ENCODE peak calls at places on chromosomes 11 and 22, in nine cellular contexts. U, Q, X, L, P, J, W, T and H are unnamed samples.

GRCh38 chr11:125799808-125800207 is 11.9 kb downstream of the PATE3 start:
- DNase-seq in W (no peak), T (no peak), X (no peak), Q (no peak), J (no peak), P (no peak), L (no peak), U (no peak), H (no peak)

GRCh38 chr11:47400813-47401279 is 7.5 kb upstream of the SLC39A13 start:
- DNase-seq in Q (no peak), U (no peak), W (no peak), J (no peak), P (no peak), X (no peak), L (no peak), T (no peak), H (peak)

GRCh38 chr11:636511-637332 is at the start of gene DRD4:
- DNase-seq in L (no peak), P (no peak), Q (no peak), J (no peak), W (peak), X (no peak), T (no peak), U (no peak), H (no peak)

GRCh38 chr11:85299247-85299646 is 327.9 kb downstream of the DLG2 start:
- DNase-seq in W (peak), X (peak), U (no peak), T (no peak), P (no peak), L (no peak), Q (no peak), J (no peak), H (no peak)

GRCh38 chr11:61980783-61981541 is 13.5 kb upstream of the FTH1 start:
- DNase-seq in J (no peak), Q (no peak), W (no peak), X (no peak), U (peak), T (no peak), P (no peak), L (no peak), H (no peak)

GRCh38 chr22:50641696-50642607 is 14.0 kb upstream of the ARSA start:
- DNase-seq in T (peak), W (peak), X (peak), L (no peak), U (peak), J (no peak), P (no peak), Q (no peak), H (no peak)

GRCh38 chr11:123188508-123189165 is 6.4 kb downstream of the CLMP start:
- DNase-seq in J (no peak), W (no peak), U (no peak), T (no peak), P (no peak), L (no peak), Q (no peak), X (peak), H (no peak)

GRCh38 chr22:19750666-19751490 is 9.7 kb upstream of the TBX1 start:
- DNase-seq in X (no peak), T (no peak), Q (no peak), L (no peak), P (no peak), U (no peak), W (no peak), J (no peak), H (no peak)

GRCh38 chr11:12623869-12624268 is 50.4 kb upstream of the TEAD1 start:
- DNase-seq in T (no peak), U (no peak), P (no peak), L (no peak), W (no peak), Q (no peak), J (no peak), X (no peak), H (no peak)

GRCh38 chr11:65298655-65299179 is 15.9 kb upstream of the CDC42EP2 start:
- DNase-seq in L (no peak), U (peak), T (no peak), J (no peak), X (peak), Q (no peak), P (no peak), W (no peak), H (no peak)

GRCh38 chr11:100687630-100688395 is 725 bp downstream of the ARHGAP42 start:
- DNase-seq in T (peak), L (peak), P (peak), J (peak), X (peak), Q (no peak), W (peak), U (peak), H (peak)

GRCh38 chr11:70314730-70315129 is 44.2 kb downstream of the PPFIA1 start:
- DNase-seq in P (no peak), W (no peak), L (no peak), Q (no peak), J (no peak), X (no peak), T (no peak), U (no peak), H (no peak)

GRCh38 chr22:26502688-26503561 is 9.3 kb downstream of the TFIP11 start:
- DNase-seq in U (no peak), T (peak), P (no peak), X (peak), J (peak), Q (peak), W (peak), L (no peak), H (peak)

GRCh38 chr22:23095467-23096342 is 25.4 kb downstream of the GNAZ start:
- DNase-seq in Q (no peak), P (no peak), X (no peak), J (no peak), U (no peak), L (no peak), T (no peak), W (no peak), H (no peak)

GRCh38 chr11:13160745-13161144 is 116.8 kb upstream of the BMAL1 start:
- DNase-seq in L (peak), U (no peak), P (no peak), J (no peak), X (no peak), T (no peak), W (no peak), Q (no peak), H (no peak)

GRCh38 chr11:61598886-61599868 is 18.3 kb upstream of the SYT7 start:
- DNase-seq in W (peak), U (no peak), Q (no peak), X (peak), P (no peak), L (no peak), J (no peak), T (no peak), H (no peak)

GRCh38 chr11:65069217-65069616 is 10.9 kb upstream of the NAALADL1 start:
- DNase-seq in L (no peak), J (no peak), Q (no peak), U (no peak), P (no peak), X (no peak), T (no peak), W (no peak), H (no peak)

GRCh38 chr11:26621147-26621546 is 49.1 kb upstream of the MUC15 start:
- DNase-seq in L (no peak), J (no peak), P (no peak), U (no peak), X (peak), Q (no peak), T (no peak), W (no peak), H (no peak)

GRCh38 chr11:78646564-78647185 is 72.0 kb upstream of the NARS2 start:
- DNase-seq in U (no peak), J (peak), W (peak), L (peak), P (peak), Q (no peak), X (peak), T (peak), H (peak)

GRCh38 chr11:63769719-63770443 is 1.3 kb upstream of the ZFTA start:
- DNase-seq in T (peak), P (no peak), X (no peak), Q (no peak), L (no peak), J (peak), U (peak), W (peak), H (no peak)

GRCh38 chr22:49543876-49544275 is 283.8 kb downstream of the BRD1 start:
- DNase-seq in W (no peak), L (no peak), J (no peak), T (no peak), P (no peak), Q (no peak), X (no peak), U (peak), H (no peak)

GRCh38 chr11:75344761-75345454 is 6.6 kb downstream of the ARRB1 start:
- DNase-seq in L (no peak), U (no peak), J (peak), W (no peak), Q (no peak), P (no peak), T (no peak), X (peak), H (no peak)

GRCh38 chr22:30248484-30248883 is 1.9 kb upstream of the LIF start:
- DNase-seq in P (no peak), T (no peak), X (no peak), Q (no peak), L (no peak), U (no peak), W (no peak), J (no peak), H (no peak)

GRCh38 chr22:49203863-49204598 is 623.6 kb downstream of the BRD1 start:
- DNase-seq in J (no peak), U (peak), W (no peak), X (no peak), L (no peak), Q (no peak), T (no peak), P (no peak), H (no peak)

GRCh38 chr22:35305525-35306070 is 5.9 kb downstream of the TOM1 start:
- DNase-seq in L (no peak), U (no peak), P (no peak), X (no peak), W (no peak), Q (no peak), T (no peak), J (no peak), H (no peak)

GRCh38 chr22:49087163-49087562 is 740.5 kb downstream of the BRD1 start:
- DNase-seq in W (no peak), J (no peak), X (no peak), P (no peak), Q (no peak), U (no peak), L (no peak), T (no peak), H (no peak)

GRCh38 chr22:36480941-36481392 is 473 bp downstream of the TXN2 start:
- DNase-seq in X (no peak), U (no peak), P (no peak), T (no peak), W (no peak), J (no peak), L (no peak), Q (no peak), H (no peak)

GRCh38 chr11:59189986-59190385 is 18.1 kb downstream of the DTX4 start:
- DNase-seq in Q (no peak), U (no peak), X (no peak), J (no peak), L (no peak), W (no peak), P (no peak), T (no peak), H (no peak)

GRCh38 chr11:125394306-125394705 is 101.8 kb downstream of the FEZ1 start:
- DNase-seq in P (no peak), J (no peak), X (no peak), T (no peak), Q (no peak), L (no peak), W (no peak), U (no peak), H (no peak)

GRCh38 chr11:119323532-119324033 is 6.7 kb upstream of the MCAM start:
- DNase-seq in X (peak), P (peak), W (peak), T (peak), U (no peak), Q (peak), J (peak), L (no peak), H (peak)

GRCh38 chr22:30208631-30209603 is 37.6 kb downstream of the LIF start:
- DNase-seq in U (no peak), T (no peak), P (no peak), X (peak), Q (no peak), J (no peak), W (no peak), L (no peak), H (no peak)

GRCh38 chr11:95923441-95923729 is 522 bp downstream of the MTMR2 start:
- DNase-seq in W (no peak), J (no peak), T (no peak), X (no peak), U (no peak), P (no peak), L (no peak), Q (no peak), H (no peak)

GRCh38 chr22:33539902-33540751 is 380.1 kb downstream of the LARGE1 start:
- DNase-seq in L (peak), X (peak), W (no peak), T (no peak), Q (no peak), P (no peak), U (peak), J (no peak), H (no peak)

GRCh38 chr11:117292616-117293015 is 1.5 kb downstream of the BACE1-AS start:
- DNase-seq in W (no peak), P (no peak), J (no peak), Q (no peak), L (no peak), U (no peak), T (no peak), X (no peak), H (no peak)

GRCh38 chr11:119702261-119702591 is 26.8 kb downstream of the NECTIN1 start:
- DNase-seq in Q (no peak), P (no peak), T (no peak), L (no peak), J (no peak), U (no peak), W (no peak), X (peak), H (no peak)

GRCh38 chr22:17664414-17665045 is 26.0 kb downstream of the BCL2L13 start:
- DNase-seq in X (no peak), J (no peak), W (no peak), L (no peak), T (no peak), U (no peak), Q (no peak), P (no peak), H (no peak)

GRCh38 chr22:42067706-42068350 is 2.8 kb downstream of the NAGA start:
- DNase-seq in U (no peak), P (no peak), L (no peak), W (no peak), J (no peak), Q (no peak), T (no peak), X (no peak), H (no peak)

GRCh38 chr22:19862616-19863246 is 8.1 kb upstream of the GNB1L start:
- DNase-seq in X (no peak), W (no peak), Q (no peak), U (no peak), T (no peak), J (no peak), L (no peak), P (no peak), H (no peak)

GRCh38 chr11:131906963-131907362 is 536.5 kb downstream of the NTM start:
- DNase-seq in Q (no peak), J (no peak), P (no peak), X (peak), T (no peak), W (peak), L (no peak), U (no peak), H (no peak)
- TF ChIP-seq CTCF in Q (no peak), J (no peak), P (no peak), X (peak), T (no peak), W (peak), L (no peak), U (peak), H (no peak)

GRCh38 chr11:8765294-8765693 is 82.7 kb downstream of the RPL27A start:
- DNase-seq in T (no peak), X (peak), J (no peak), Q (no peak), U (no peak), L (no peak), W (no peak), P (no peak), H (no peak)

GRCh38 chr11:8766993-8767374 is 84.4 kb downstream of the RPL27A start:
- DNase-seq in Q (no peak), T (no peak), J (no peak), P (no peak), U (no peak), W (no peak), L (no peak), X (no peak), H (no peak)

GRCh38 chr11:8767466-8768142 is 85.0 kb downstream of the RPL27A start:
- DNase-seq in U (no peak), L (no peak), T (no peak), W (no peak), X (peak), P (no peak), Q (no peak), J (no peak), H (no peak)

GRCh38 chr11:8766043-8766992 is 83.7 kb downstream of the RPL27A start:
- DNase-seq in L (no peak), P (no peak), U (no peak), T (peak), J (no peak), X (peak), Q (no peak), W (peak), H (no peak)

GRCh38 chr11:8768625-8769333 is 86.2 kb downstream of the RPL27A start:
- DNase-seq in T (no peak), W (no peak), L (no peak), P (peak), U (no peak), J (no peak), Q (no peak), X (peak), H (no peak)
- TF ChIP-seq CTCF in T (no peak), W (no peak), L (no peak), P (peak), U (no peak), J (no peak), Q (no peak), X (peak), H (no peak)

DNA sequence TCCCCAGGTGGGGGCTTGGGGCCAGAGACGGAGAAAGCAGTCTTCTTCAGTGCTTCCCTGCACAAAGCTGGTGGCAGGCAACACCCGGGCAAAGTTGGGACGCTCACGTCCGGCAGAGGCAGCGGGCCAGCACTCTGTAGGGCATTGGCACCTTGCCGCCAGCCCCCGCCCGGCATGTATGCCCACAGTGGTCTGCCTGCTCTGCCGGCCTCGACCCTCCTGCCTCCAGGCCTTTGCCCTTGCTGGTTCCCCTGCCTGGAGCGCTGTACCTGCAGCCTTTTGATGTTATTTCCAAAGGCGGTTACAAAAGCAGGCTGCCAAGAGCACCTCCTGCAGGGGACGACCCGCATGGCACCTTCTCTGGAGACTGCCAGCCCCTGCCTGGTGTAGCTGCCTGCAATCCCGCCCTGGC is 56.5 kb upstream of the SHISAL1 start:
- DNase-seq in J (no peak), W (peak), Q (no peak), P (no peak), L (no peak), T (no peak), X (no peak), U (no peak), H (no peak)
- TF ChIP-seq CTCF in J (peak), W (peak), Q (no peak), P (peak), L (no peak), T (peak), X (no peak), U (no peak), H (no peak)

GRCh38 chr11:31160504-31161422 is 208.8 kb downstream of the DCDC1 start:
- DNase-seq in W (peak), Q (no peak), P (peak), U (no peak), J (no peak), L (no peak), X (peak), T (no peak), H (no peak)
- TF ChIP-seq CTCF in W (peak), Q (no peak), P (peak), U (no peak), J (peak), L (no peak), X (peak), T (peak), H (no peak)

GRCh38 chr11:17985517-17985916 is 27.3 kb downstream of the SERGEF start:
- DNase-seq in P (peak), U (no peak), X (peak), T (no peak), L (no peak), J (no peak), Q (no peak), W (no peak), H (no peak)
- TF ChIP-seq CTCF in P (no peak), U (no peak), X (no peak), T (no peak), L (no peak), J (no peak), Q (no peak), W (no peak), H (no peak)

GRCh38 chr11:109275931-109276330 is 146.1 kb upstream of the C11orf87 start:
- DNase-seq in J (no peak), P (no peak), Q (no peak), W (no peak), U (no peak), X (no peak), T (no peak), L (no peak), H (no peak)
- TF ChIP-seq CTCF in J (no peak), P (no peak), Q (no peak), W (no peak), U (no peak), X (no peak), T (no peak), L (no peak), H (no peak)

DNA sequence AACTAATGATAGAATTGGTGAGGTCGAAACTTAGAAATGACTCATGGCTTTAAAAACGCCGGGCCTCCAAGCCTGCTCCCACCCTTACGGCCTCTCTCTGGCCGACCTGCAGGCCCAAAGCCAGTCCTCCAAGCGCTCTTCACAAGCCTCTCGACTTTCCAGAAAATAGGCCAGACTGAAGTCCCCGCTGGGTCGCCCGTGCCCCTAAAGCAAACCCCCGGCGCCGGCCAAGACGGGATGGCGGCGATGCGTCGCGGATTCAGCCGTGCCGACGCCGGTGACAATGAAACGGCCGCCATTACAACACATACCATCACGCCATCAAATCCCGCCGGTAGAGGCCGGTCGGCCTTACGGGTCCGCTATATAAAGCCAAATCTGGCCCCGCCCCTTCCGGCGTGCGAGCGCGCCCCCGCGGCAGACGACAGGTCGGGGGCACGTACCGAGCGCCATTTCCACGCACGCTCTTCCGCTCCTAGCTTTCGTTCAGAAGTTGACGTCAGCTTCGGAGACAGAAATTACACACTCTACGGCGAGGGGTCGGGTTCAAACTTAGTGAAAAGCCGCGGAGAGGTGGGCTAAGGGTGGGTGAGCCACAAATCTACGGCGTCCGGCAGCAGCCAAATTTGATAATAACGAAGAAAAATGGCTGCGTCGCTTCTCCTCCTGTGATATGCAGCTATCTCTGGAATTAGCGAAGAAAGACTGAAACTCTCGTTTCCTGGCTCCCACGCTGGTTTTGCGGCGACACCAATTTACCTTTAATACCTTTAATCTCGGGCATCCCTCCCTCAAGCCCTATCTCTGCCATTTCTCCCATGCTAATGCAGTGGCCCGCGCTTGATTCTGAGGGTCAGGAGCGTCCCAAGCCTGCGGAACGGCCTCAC is at the start of gene RPL3:
- DNase-seq in T (peak), P (peak), L (peak), W (peak), J (peak), Q (peak), X (peak), U (peak), H (peak)
- TF ChIP-seq CTCF in T (no peak), P (no peak), L (no peak), W (no peak), J (peak), Q (no peak), X (no peak), U (peak), H (no peak)

GRCh38 chr22:31613286-31613903 is 48.6 kb downstream of the PISD start:
- DNase-seq in W (no peak), Q (no peak), T (no peak), J (no peak), P (no peak), X (no peak), U (no peak), L (no peak), H (no peak)

GRCh38 chr22:31609716-31610115 is 52.3 kb downstream of the PISD start:
- DNase-seq in T (no peak), W (no peak), P (no peak), Q (no peak), U (no peak), X (no peak), J (no peak), L (no peak), H (no peak)

GRCh38 chr22:31612891-31613285 is 49.1 kb downstream of the PISD start:
- DNase-seq in P (no peak), U (no peak), L (no peak), X (no peak), J (no peak), W (no peak), Q (no peak), T (no peak), H (no peak)

GRCh38 chr22:31610611-31611010 is 51.4 kb downstream of the PISD start:
- DNase-seq in W (no peak), T (no peak), Q (no peak), X (no peak), U (no peak), P (no peak), J (no peak), L (no peak), H (no peak)

GRCh38 chr22:31611065-31611760 is 50.8 kb downstream of the PISD start:
- DNase-seq in J (no peak), U (no peak), Q (no peak), W (no peak), T (no peak), X (no peak), L (no peak), P (no peak), H (no peak)
- TF ChIP-seq CTCF in J (no peak), U (no peak), Q (no peak), W (no peak), T (no peak), X (no peak), L (no peak), P (no peak), H (no peak)